ENCODE peak calls at places on chromosome 7, in four cellular contexts. One of them, this sample, is unnamed.

GRCh38 chr7:95694334-95694733 is 78.0 kb upstream of the DYNC1I1 start:
- DNase-seq in stimulated activated CD4-positive, alpha-beta T cell treated with anti-CD3 and anti-CD28 coated beads, TNF-alpha, amount 100 ng/mL, for 4 hours: no peak
- DNase-seq in activated CD4-positive, CD25-positive, alpha-beta regulatory T cell: no peak
- DNase-seq in tibial artery: no peak
- DNase-seq in this sample: no peak

GRCh38 chr7:54785261-54785660 is 26.2 kb upstream of the SEC61G start:
- DNase-seq in activated CD4-positive, CD25-positive, alpha-beta regulatory T cell: no peak
- DNase-seq in tibial artery: no peak
- DNase-seq in stimulated activated CD4-positive, alpha-beta T cell treated with anti-CD3 and anti-CD28 coated beads, TNF-alpha, amount 100 ng/mL, for 4 hours: no peak
- DNase-seq in this sample: no peak

GRCh38 chr7:5545529-5545928 is 121.9 kb upstream of the TNRC18 start:
- DNase-seq in tibial artery: no peak
- DNase-seq in stimulated activated CD4-positive, alpha-beta T cell treated with anti-CD3 and anti-CD28 coated beads, TNF-alpha, amount 100 ng/mL, for 4 hours: no peak
- DNase-seq in activated CD4-positive, CD25-positive, alpha-beta regulatory T cell: no peak
- DNase-seq in this sample: no peak

GRCh38 chr7:38222481-38223096 is 44.5 kb downstream of the STARD3NL start:
- DNase-seq in tibial artery: no peak
- DNase-seq in stimulated activated CD4-positive, alpha-beta T cell treated with anti-CD3 and anti-CD28 coated beads, TNF-alpha, amount 100 ng/mL, for 4 hours: no peak
- DNase-seq in activated CD4-positive, CD25-positive, alpha-beta regulatory T cell: no peak
- DNase-seq in this sample: no peak

GRCh38 chr7:116455499-116455898 is 44.0 kb upstream of the CAV2 start:
- DNase-seq in tibial artery: no peak
- DNase-seq in stimulated activated CD4-positive, alpha-beta T cell treated with anti-CD3 and anti-CD28 coated beads, TNF-alpha, amount 100 ng/mL, for 4 hours: no peak
- DNase-seq in activated CD4-positive, CD25-positive, alpha-beta regulatory T cell: no peak
- DNase-seq in this sample: no peak

GRCh38 chr7:44224216-44224950 is 23.6 kb downstream of the YKT6 start:
- DNase-seq in activated CD4-positive, CD25-positive, alpha-beta regulatory T cell: no peak
- DNase-seq in stimulated activated CD4-positive, alpha-beta T cell treated with anti-CD3 and anti-CD28 coated beads, TNF-alpha, amount 100 ng/mL, for 4 hours: no peak
- DNase-seq in tibial artery: no peak
- DNase-seq in this sample: no peak

GRCh38 chr7:39341083-39341482 is 225.1 kb upstream of the YAE1 start:
- DNase-seq in activated CD4-positive, CD25-positive, alpha-beta regulatory T cell: no peak
- DNase-seq in tibial artery: no peak
- DNase-seq in stimulated activated CD4-positive, alpha-beta T cell treated with anti-CD3 and anti-CD28 coated beads, TNF-alpha, amount 100 ng/mL, for 4 hours: no peak
- DNase-seq in this sample: no peak

GRCh38 chr7:90726120-90726519 is 130.0 kb downstream of the CDK14 start:
- DNase-seq in tibial artery: no peak
- DNase-seq in stimulated activated CD4-positive, alpha-beta T cell treated with anti-CD3 and anti-CD28 coated beads, TNF-alpha, amount 100 ng/mL, for 4 hours: no peak
- DNase-seq in activated CD4-positive, CD25-positive, alpha-beta regulatory T cell: no peak
- DNase-seq in this sample: no peak

This sample was measured in omental fat pad.